ENCODE peak calls at places on chromosomes 1 and 21, in seven cellular contexts. D, L, W, I, Y, Z and B are unnamed samples.

GRCh38 chr1:246417152-246417812 is 89.8 kb downstream of the SMYD3 start:
- DNase-seq in Z (peak), Y (peak), L (no peak), D (no peak), I (no peak), W (no peak), B (no peak)

GRCh38 chr1:230857077-230857476 is 11.2 kb downstream of the C1orf198 start:
- DNase-seq in I (no peak), W (no peak), D (no peak), Z (peak), L (no peak), Y (peak), B (no peak)

GRCh38 chr1:214934035-214934434 is 148.5 kb upstream of the KCNK2 start:
- DNase-seq in D (no peak), I (no peak), W (no peak), L (no peak), Z (no peak), Y (no peak), B (no peak)

GRCh38 chr1:165943198-165943597 is 115.8 kb downstream of the UCK2 start:
- DNase-seq in D (no peak), Y (peak), W (no peak), Z (no peak), I (no peak), L (no peak), B (no peak)

GRCh38 chr1:45887156-45887842 is 83.9 kb downstream of the MAST2 start:
- DNase-seq in D (no peak), W (no peak), I (no peak), L (no peak), Z (no peak), Y (no peak), B (no peak)

GRCh38 chr1:24203404-24203803 is 16.3 kb upstream of the IFNLR1 start:
- DNase-seq in Z (no peak), W (no peak), D (no peak), I (peak), Y (no peak), L (no peak), B (no peak)

GRCh38 chr1:3000671-3001470 is 20.4 kb upstream of the ACTRT2 start:
- DNase-seq in Y (no peak), W (no peak), L (no peak), I (no peak), Z (no peak), D (no peak), B (peak)

GRCh38 chr21:33531007-33531406 is 10.9 kb downstream of the GART start:
- DNase-seq in Z (no peak), W (no peak), L (no peak), I (no peak), Y (no peak), D (no peak), B (no peak)

GRCh38 chr1:110230381-110231199 is 20.5 kb downstream of the KCNC4 start:
- DNase-seq in Y (no peak), Z (no peak), I (no peak), L (no peak), W (no peak), D (no peak), B (no peak)

GRCh38 chr21:41250519-41250918 is 66.1 kb upstream of the FAM3B start:
- DNase-seq in Z (peak), W (no peak), D (no peak), I (no peak), L (no peak), Y (peak), B (no peak)

GRCh38 chr1:151372411-151372934 is at the start of gene SELENBP1:
- DNase-seq in Z (peak), I (peak), W (peak), L (peak), Y (peak), D (peak), B (peak)

GRCh38 chr1:15154480-15155036 is 1.0 kb downstream of the TMEM51 start:
- DNase-seq in W (peak), I (peak), Y (no peak), L (peak), D (peak), Z (no peak), B (no peak)

GRCh38 chr1:1358433-1359201 is at the start of gene MXRA8:
- DNase-seq in Z (peak), Y (peak), L (peak), D (peak), W (peak), I (peak), B (no peak)

GRCh38 chr1:215421772-215422171 is 145.3 kb upstream of the KCTD3 start:
- DNase-seq in Z (no peak), Y (no peak), I (no peak), D (no peak), W (no peak), L (no peak), B (no peak)

GRCh38 chr21:37117204-37117603 is 44.1 kb downstream of the TTC3 start:
- DNase-seq in Y (no peak), L (no peak), Z (no peak), D (no peak), W (no peak), I (no peak), B (no peak)

GRCh38 chr21:37118187-37118826 is 45.3 kb downstream of the TTC3 start:
- DNase-seq in Y (no peak), Z (no peak), D (no peak), L (no peak), I (no peak), W (no peak), B (no peak)

GRCh38 chr21:37119421-37120218 is 46.6 kb downstream of the TTC3 start:
- DNase-seq in L (no peak), Y (no peak), Z (no peak), W (peak), D (no peak), I (no peak), B (no peak)
- TF ChIP-seq CTCF in L (no peak), Y (no peak), Z (no peak), W (peak), D (no peak), I (no peak), B (peak)

DNA sequence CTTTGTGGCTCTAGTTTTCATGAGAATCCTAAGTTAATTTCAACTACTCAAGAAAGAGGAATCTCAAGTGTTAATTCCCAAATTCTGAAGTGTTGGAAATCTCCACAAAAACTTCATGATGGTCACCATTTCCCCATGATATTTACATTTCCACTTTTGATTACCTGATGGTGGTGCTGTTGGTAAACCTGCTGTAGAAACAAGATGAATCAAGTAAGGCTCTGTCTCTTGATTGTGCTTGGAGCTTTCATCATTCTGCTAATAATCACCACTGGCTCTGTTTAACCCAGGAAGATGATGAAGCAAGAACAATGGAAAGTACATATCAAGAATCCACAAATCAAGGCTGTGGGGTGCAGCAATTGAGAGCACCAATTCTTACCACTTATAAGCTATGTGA is 77.8 kb downstream of the C4BPA start:
- DNase-seq in D (no peak), W (no peak), Y (peak), I (no peak), Z (no peak), L (no peak), B (no peak)
- TF ChIP-seq CTCF in D (peak), W (no peak), Y (peak), I (peak), Z (peak), L (no peak), B (no peak)

GRCh38 chr21:45918835-45919467 is 62.6 kb upstream of the COL6A1 start:
- DNase-seq in Y (no peak), L (no peak), D (no peak), Z (no peak), I (peak), W (no peak), B (peak)
- TF ChIP-seq CTCF in Y (no peak), L (no peak), D (no peak), Z (no peak), I (no peak), W (no peak), B (no peak)

GRCh38 chr1:182032251-182032650 is 29.3 kb downstream of the ZNF648 start:
- DNase-seq in D (no peak), W (peak), I (no peak), Z (no peak), Y (no peak), L (no peak), B (no peak)

GRCh38 chr1:182029379-182030331 is 31.9 kb downstream of the ZNF648 start:
- DNase-seq in Z (peak), I (peak), L (peak), W (peak), D (peak), Y (peak), B (peak)

GRCh38 chr1:182038220-182038619 is 23.3 kb downstream of the ZNF648 start:
- DNase-seq in Z (no peak), L (no peak), W (no peak), D (no peak), Y (no peak), I (no peak), B (no peak)

GRCh38 chr1:182035097-182035770 is 26.3 kb downstream of the ZNF648 start:
- DNase-seq in Y (no peak), I (no peak), Z (no peak), W (no peak), D (peak), L (no peak), B (no peak)
- TF ChIP-seq CTCF in Y (no peak), I (no peak), Z (no peak), W (no peak), D (peak), L (no peak), B (peak)

DNA sequence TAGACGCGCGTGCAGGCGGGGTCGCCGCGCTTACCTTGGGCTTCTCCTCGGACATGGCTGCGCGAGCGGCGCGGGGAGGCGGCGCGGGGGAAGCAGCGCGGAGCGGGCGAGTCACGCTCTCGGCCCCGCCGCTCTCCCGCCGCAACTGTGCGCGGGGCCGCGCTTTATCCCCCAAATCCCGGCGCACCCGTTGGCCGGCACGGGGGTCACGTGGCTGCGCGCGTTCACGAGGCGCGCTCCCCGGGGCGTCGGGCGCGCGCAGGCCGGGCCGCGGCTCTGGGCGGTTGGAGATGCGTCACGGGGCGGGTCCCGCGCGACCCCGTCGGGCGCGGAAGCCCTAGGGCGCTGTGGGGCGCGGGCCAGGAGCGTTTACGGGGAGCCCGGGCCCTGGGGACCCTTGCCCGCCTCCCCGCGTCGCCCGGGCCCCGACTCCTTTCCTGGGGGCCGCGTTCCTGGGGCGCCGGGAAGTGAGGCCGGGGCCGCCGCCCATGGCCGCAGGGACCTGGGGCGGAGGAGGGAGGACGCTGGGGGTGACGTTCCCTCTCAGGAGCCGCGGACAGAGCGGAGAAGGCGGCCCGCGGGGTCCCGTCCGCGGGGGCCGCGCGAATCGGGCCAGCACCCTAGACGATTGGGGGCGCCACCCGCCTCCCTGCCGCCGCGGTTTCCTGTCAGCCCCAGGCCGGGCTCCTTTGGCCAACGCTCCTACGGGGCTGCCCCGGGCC is at the start of gene SUMO3:
- DNase-seq in I (peak), W (peak), Y (peak), Z (peak), D (peak), L (peak), B (no peak)
- TF ChIP-seq CTCF in I (no peak), W (no peak), Y (no peak), Z (no peak), D (no peak), L (no peak), B (peak)

GRCh38 chr1:233516732-233517131 is 97.2 kb upstream of the KCNK1 start:
- DNase-seq in Z (no peak), Y (no peak), I (peak), L (no peak), D (no peak), W (no peak), B (no peak)

GRCh38 chr1:233520510-233521191 is 93.3 kb upstream of the KCNK1 start:
- DNase-seq in I (no peak), Z (no peak), Y (no peak), L (peak), D (no peak), W (no peak), B (no peak)

GRCh38 chr1:233523047-233523446 is 90.9 kb upstream of the KCNK1 start:
- DNase-seq in I (no peak), D (no peak), Z (no peak), W (no peak), L (no peak), Y (no peak), B (no peak)

GRCh38 chr1:233514946-233515391 is 98.9 kb upstream of the KCNK1 start:
- DNase-seq in D (no peak), W (no peak), Z (no peak), I (peak), Y (no peak), L (no peak), B (no peak)

DNA sequence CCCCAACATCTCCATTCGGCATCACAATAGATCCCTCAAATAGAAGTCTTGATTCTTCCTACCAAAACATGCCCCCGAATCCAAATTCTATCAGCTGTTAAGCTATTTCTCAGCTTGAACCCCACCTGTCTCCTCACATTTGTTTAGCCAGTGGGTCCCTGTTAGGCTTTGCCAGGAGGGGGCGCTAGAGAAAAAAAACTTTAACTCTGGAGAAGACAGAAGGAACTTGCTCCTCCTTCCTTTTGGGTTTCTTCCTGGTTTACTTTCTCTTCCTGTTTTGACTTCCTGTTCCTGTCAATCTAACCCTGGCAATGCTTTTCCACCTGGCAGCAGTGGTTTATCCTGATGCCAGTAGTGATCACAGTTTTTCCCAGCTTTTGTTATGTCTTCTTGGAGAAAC is 95.6 kb upstream of the KCNK1 start:
- DNase-seq in I (no peak), Y (peak), L (peak), W (peak), Z (no peak), D (no peak), B (no peak)
- TF ChIP-seq CTCF in I (peak), Y (no peak), L (peak), W (peak), Z (no peak), D (peak), B (peak)